ENCODE peak calls at places on chromosomes 12 and 14, in seven cellular contexts. T is adipocyte, P is left lung, Y is SK-N-SH, S is NCI-H1105, W is ascending aorta, G is left ventricle myocardium inferior. Q is an unnamed sample.

GRCh38 chr12:46358791-46359666 is 13.5 kb downstream of the SLC38A2 start:
- DNase-seq in T (peak; percentile 16), P (no peak), Y (no peak), S (no peak), W (no peak), G (no peak), Q (no peak)

GRCh38 chr12:47346251-47347019 is 266.7 kb upstream of the AMIGO2 start:
- DNase-seq in T (no peak), P (no peak), Y (no peak), S (no peak), W (no peak), G (no peak), Q (no peak)

GRCh38 chr14:54805080-54805479 is 97.5 kb downstream of the GCH1 start:
- DNase-seq in T (no peak), P (no peak), Y (no peak), S (no peak), W (no peak), G (no peak), Q (no peak)

GRCh38 chr14:102605026-102605425 is 12.6 kb downstream of the RCOR1 start:
- DNase-seq in T (peak; percentile 74), P (no peak), Y (no peak), S (no peak), W (no peak), G (no peak), Q (no peak)

GRCh38 chr12:127162902-127163301 is 1104.1 kb upstream of the TMEM132C start:
- DNase-seq in T (peak; percentile 55), P (no peak), Y (no peak), S (no peak), W (no peak), G (no peak), Q (no peak)

GRCh38 chr12:117580718-117581062 is 219.3 kb upstream of the NOS1 start:
- DNase-seq in T (no peak), P (no peak), Y (peak; percentile 70), S (no peak), W (no peak), G (peak; percentile 33), Q (peak; percentile 23)

GRCh38 chr14:105056303-105056831 is 8.9 kb downstream of the GPR132 start:
- DNase-seq in T (no peak), P (peak; percentile 74), Y (peak; percentile 26), S (no peak), W (no peak), G (no peak), Q (no peak)

GRCh38 chr14:51540364-51540763 is 111.3 kb upstream of the FRMD6 start:
- DNase-seq in T (no peak), P (no peak), Y (no peak), S (no peak), W (no peak), G (no peak), Q (no peak)

GRCh38 chr14:105294142-105294597 is 6.6 kb downstream of the BRF1 start:
- DNase-seq in T (no peak), P (no peak), Y (peak; percentile 91), S (no peak), W (no peak), G (peak; percentile 82), Q (no peak)

GRCh38 chr14:64196026-64196425 is 98.1 kb downstream of the ESR2 start:
- DNase-seq in T (no peak), P (no peak), Y (no peak), S (no peak), W (no peak), G (no peak), Q (no peak)

GRCh38 chr14:81464253-81465001 is 64.3 kb upstream of the STON2 start:
- DNase-seq in T (peak; percentile 89), P (no peak), Y (peak; percentile 66), S (peak; percentile 25), W (no peak), G (no peak), Q (no peak)

GRCh38 chr12:104790296-104791125 is 167.6 kb downstream of the SLC41A2 start:
- DNase-seq in T (peak; percentile 2), P (peak; percentile 88), Y (peak; percentile 50), S (no peak), W (no peak), G (peak; percentile 47), Q (no peak)

GRCh38 chr14:36996133-36996856 is 176.1 kb downstream of the SLC25A21 start:
- DNase-seq in T (peak; percentile 57), P (peak; percentile 18), Y (no peak), S (no peak), W (no peak), G (no peak), Q (no peak)

GRCh38 chr14:92986254-92987147 is 63.6 kb downstream of the CHGA start:
- DNase-seq in T (peak; percentile 75), P (no peak), Y (peak; percentile 69), S (no peak), W (no peak), G (no peak), Q (no peak)

GRCh38 chr12:3034067-3034750 is 43.0 kb upstream of the TSPAN9 start:
- DNase-seq in T (peak; percentile 79), P (no peak), Y (peak; percentile 92), S (peak; percentile 44), W (no peak), G (peak; percentile 65), Q (peak; percentile 46)

Q was measured in left colon.